ENCODE peak calls at places on chromosome 6, in five cellular contexts. One of them, this sample, is unnamed.

GRCh38 chr6:129677634-129678325 is 32.2 kb downstream of the ARHGAP18 start:
- DNase-seq in GM20000: no peak
- DNase-seq in brain microvascular endothelial cell: no peak
- DNase-seq in A549: no peak
- DNase-seq in cardiac muscle cell: no peak
- DNase-seq in this sample: no peak

GRCh38 chr6:164216839-164217238 is 802.3 kb downstream of the QKI start:
- DNase-seq in A549: no peak
- DNase-seq in GM20000: no peak
- DNase-seq in cardiac muscle cell: no peak
- DNase-seq in brain microvascular endothelial cell: no peak
- DNase-seq in this sample: no peak

GRCh38 chr6:38625191-38625590 is 14.5 kb downstream of the BTBD9 start:
- DNase-seq in A549: no peak
- DNase-seq in cardiac muscle cell: no peak
- DNase-seq in brain microvascular endothelial cell: no peak
- DNase-seq in GM20000: no peak
- DNase-seq in this sample: no peak

GRCh38 chr6:14945461-14946210 is 300.2 kb upstream of the JARID2 start:
- DNase-seq in GM20000: no peak
- DNase-seq in brain microvascular endothelial cell: no peak
- DNase-seq in A549: no peak
- DNase-seq in cardiac muscle cell: no peak
- DNase-seq in this sample: no peak

GRCh38 chr6:31356216-31356945 is 598 bp downstream of the HLA-B start:
- DNase-seq in brain microvascular endothelial cell: no peak
- DNase-seq in A549: no peak
- DNase-seq in GM20000: peak
- DNase-seq in cardiac muscle cell: no peak
- DNase-seq in this sample: no peak

GRCh38 chr6:143542915-143543314 is 31.4 kb upstream of the FUCA2 start:
- DNase-seq in brain microvascular endothelial cell: no peak
- DNase-seq in cardiac muscle cell: no peak
- DNase-seq in GM20000: no peak
- DNase-seq in A549: no peak
- DNase-seq in this sample: peak

GRCh38 chr6:4112366-4112765 is 23.0 kb downstream of the ECI2 start:
- DNase-seq in A549: no peak
- DNase-seq in brain microvascular endothelial cell: no peak
- DNase-seq in GM20000: no peak
- DNase-seq in cardiac muscle cell: no peak
- DNase-seq in this sample: no peak

GRCh38 chr6:159098636-159099106 is 53.9 kb upstream of the TAGAP start:
- DNase-seq in brain microvascular endothelial cell: no peak
- DNase-seq in GM20000: peak
- DNase-seq in A549: no peak
- DNase-seq in cardiac muscle cell: no peak
- DNase-seq in this sample: no peak

GRCh38 chr6:82996156-82996555 is 69.5 kb downstream of the UBE3D start:
- DNase-seq in cardiac muscle cell: no peak
- DNase-seq in A549: no peak
- DNase-seq in brain microvascular endothelial cell: no peak
- DNase-seq in GM20000: no peak
- DNase-seq in this sample: no peak

GRCh38 chr6:45930419-45931059 is 85.1 kb downstream of the CLIC5 start:
- DNase-seq in A549: peak
- DNase-seq in brain microvascular endothelial cell: peak
- DNase-seq in cardiac muscle cell: peak
- DNase-seq in GM20000: peak
- DNase-seq in this sample: peak

GRCh38 chr6:37137881-37138568 is 31.9 kb upstream of the PIM1 start:
- DNase-seq in brain microvascular endothelial cell: peak
- DNase-seq in A549: peak
- DNase-seq in cardiac muscle cell: no peak
- DNase-seq in GM20000: no peak
- DNase-seq in this sample: peak

GRCh38 chr6:89217308-89217999 is at the start of gene GABRR1:
- DNase-seq in A549: no peak
- DNase-seq in GM20000: no peak
- DNase-seq in cardiac muscle cell: no peak
- DNase-seq in brain microvascular endothelial cell: no peak
- DNase-seq in this sample: no peak

GRCh38 chr6:3748208-3748701 is 3.3 kb downstream of the PXDC1 start:
- DNase-seq in GM20000: peak
- DNase-seq in A549: peak
- DNase-seq in cardiac muscle cell: peak
- DNase-seq in brain microvascular endothelial cell: peak
- DNase-seq in this sample: peak

GRCh38 chr6:7143161-7143974 is 35.6 kb downstream of the RREB1 start:
- DNase-seq in cardiac muscle cell: no peak
- DNase-seq in A549: no peak
- DNase-seq in GM20000: no peak
- DNase-seq in brain microvascular endothelial cell: no peak
- DNase-seq in this sample: no peak

GRCh38 chr6:13915566-13916229 is 9.1 kb upstream of the RNF182 start:
- DNase-seq in A549: no peak
- DNase-seq in brain microvascular endothelial cell: no peak
- DNase-seq in GM20000: no peak
- DNase-seq in cardiac muscle cell: no peak
- DNase-seq in this sample: no peak

GRCh38 chr6:26532699-26533523 is 5.3 kb upstream of the HMGN4 start:
- DNase-seq in A549: no peak
- DNase-seq in brain microvascular endothelial cell: peak
- DNase-seq in GM20000: peak
- DNase-seq in cardiac muscle cell: peak
- DNase-seq in this sample: peak

GRCh38 chr6:101851911-101852310 is 458.4 kb downstream of the GRIK2 start:
- DNase-seq in GM20000: no peak
- DNase-seq in cardiac muscle cell: no peak
- DNase-seq in brain microvascular endothelial cell: no peak
- DNase-seq in A549: no peak
- DNase-seq in this sample: no peak

GRCh38 chr6:3349388-3350251 is 90.9 kb downstream of the PSMG4 start:
- DNase-seq in A549: no peak
- DNase-seq in cardiac muscle cell: no peak
- DNase-seq in brain microvascular endothelial cell: no peak
- DNase-seq in GM20000: no peak
- DNase-seq in this sample: no peak

GRCh38 chr6:2659882-2660281 is 90.8 kb downstream of the MYLK4 start:
- DNase-seq in A549: no peak
- DNase-seq in GM20000: no peak
- DNase-seq in cardiac muscle cell: no peak
- DNase-seq in brain microvascular endothelial cell: no peak
- DNase-seq in this sample: no peak

GRCh38 chr6:144619983-144620382 is 334.8 kb downstream of the UTRN start:
- DNase-seq in brain microvascular endothelial cell: no peak
- DNase-seq in A549: no peak
- DNase-seq in GM20000: no peak
- DNase-seq in cardiac muscle cell: no peak
- DNase-seq in this sample: no peak

GRCh38 chr6:108565893-108566292 is 5.2 kb downstream of the FOXO3 start:
- DNase-seq in brain microvascular endothelial cell: no peak
- DNase-seq in A549: no peak
- DNase-seq in cardiac muscle cell: no peak
- DNase-seq in GM20000: peak
- DNase-seq in this sample: peak

GRCh38 chr6:146914563-146915483 is 289.4 kb upstream of the STXBP5 start:
- DNase-seq in cardiac muscle cell: no peak
- DNase-seq in brain microvascular endothelial cell: peak
- DNase-seq in GM20000: no peak
- DNase-seq in A549: peak
- DNase-seq in this sample: peak

GRCh38 chr6:140062042-140063041 is 687.9 kb upstream of the CITED2 start:
- DNase-seq in cardiac muscle cell: no peak
- DNase-seq in A549: peak
- DNase-seq in brain microvascular endothelial cell: peak
- DNase-seq in GM20000: no peak
- DNase-seq in this sample: peak

GRCh38 chr6:107823047-107823557 is 1.0 kb downstream of the SCML4 start:
- DNase-seq in GM20000: no peak
- DNase-seq in brain microvascular endothelial cell: no peak
- DNase-seq in cardiac muscle cell: no peak
- DNase-seq in A549: no peak
- DNase-seq in this sample: no peak

GRCh38 chr6:154683756-154684523 is 49.3 kb upstream of the SCAF8 start:
- DNase-seq in cardiac muscle cell: no peak
- DNase-seq in brain microvascular endothelial cell: peak
- DNase-seq in A549: no peak
- DNase-seq in GM20000: peak
- DNase-seq in this sample: peak

GRCh38 chr6:44022296-44022661 is 105.0 kb downstream of the MRPL14 start:
- DNase-seq in GM20000: no peak
- DNase-seq in brain microvascular endothelial cell: no peak
- DNase-seq in cardiac muscle cell: no peak
- DNase-seq in A549: no peak
- DNase-seq in this sample: no peak

GRCh38 chr6:24504642-24505586 is 10.1 kb downstream of the ALDH5A1 start:
- DNase-seq in brain microvascular endothelial cell: no peak
- DNase-seq in A549: no peak
- DNase-seq in cardiac muscle cell: no peak
- DNase-seq in GM20000: no peak
- DNase-seq in this sample: no peak

GRCh38 chr6:116969211-116969863 is 92.3 kb downstream of the RFX6 start:
- DNase-seq in GM20000: peak
- DNase-seq in A549: peak
- DNase-seq in brain microvascular endothelial cell: peak
- DNase-seq in cardiac muscle cell: peak
- DNase-seq in this sample: peak
- TF ChIP-seq CTCF in GM20000: peak
- TF ChIP-seq CTCF in A549: peak
- TF ChIP-seq CTCF in brain microvascular endothelial cell: peak
- TF ChIP-seq CTCF in cardiac muscle cell: peak
- TF ChIP-seq CTCF in this sample: peak

GRCh38 chr6:41723936-41724637 is 11.3 kb downstream of the TFEB start:
- DNase-seq in cardiac muscle cell: no peak
- DNase-seq in brain microvascular endothelial cell: no peak
- DNase-seq in A549: no peak
- DNase-seq in GM20000: no peak
- DNase-seq in this sample: no peak

GRCh38 chr6:41727705-41728072 is 7.7 kb downstream of the TFEB start:
- DNase-seq in brain microvascular endothelial cell: no peak
- DNase-seq in cardiac muscle cell: no peak
- DNase-seq in GM20000: no peak
- DNase-seq in A549: no peak
- DNase-seq in this sample: no peak

GRCh38 chr6:41726876-41727275 is 8.5 kb downstream of the TFEB start:
- DNase-seq in A549: no peak
- DNase-seq in brain microvascular endothelial cell: no peak
- DNase-seq in cardiac muscle cell: no peak
- DNase-seq in GM20000: no peak
- DNase-seq in this sample: no peak

GRCh38 chr6:41723178-41723935 is 12.1 kb downstream of the TFEB start:
- DNase-seq in GM20000: peak
- DNase-seq in A549: peak
- DNase-seq in brain microvascular endothelial cell: peak
- DNase-seq in cardiac muscle cell: no peak
- DNase-seq in this sample: peak

DNA sequence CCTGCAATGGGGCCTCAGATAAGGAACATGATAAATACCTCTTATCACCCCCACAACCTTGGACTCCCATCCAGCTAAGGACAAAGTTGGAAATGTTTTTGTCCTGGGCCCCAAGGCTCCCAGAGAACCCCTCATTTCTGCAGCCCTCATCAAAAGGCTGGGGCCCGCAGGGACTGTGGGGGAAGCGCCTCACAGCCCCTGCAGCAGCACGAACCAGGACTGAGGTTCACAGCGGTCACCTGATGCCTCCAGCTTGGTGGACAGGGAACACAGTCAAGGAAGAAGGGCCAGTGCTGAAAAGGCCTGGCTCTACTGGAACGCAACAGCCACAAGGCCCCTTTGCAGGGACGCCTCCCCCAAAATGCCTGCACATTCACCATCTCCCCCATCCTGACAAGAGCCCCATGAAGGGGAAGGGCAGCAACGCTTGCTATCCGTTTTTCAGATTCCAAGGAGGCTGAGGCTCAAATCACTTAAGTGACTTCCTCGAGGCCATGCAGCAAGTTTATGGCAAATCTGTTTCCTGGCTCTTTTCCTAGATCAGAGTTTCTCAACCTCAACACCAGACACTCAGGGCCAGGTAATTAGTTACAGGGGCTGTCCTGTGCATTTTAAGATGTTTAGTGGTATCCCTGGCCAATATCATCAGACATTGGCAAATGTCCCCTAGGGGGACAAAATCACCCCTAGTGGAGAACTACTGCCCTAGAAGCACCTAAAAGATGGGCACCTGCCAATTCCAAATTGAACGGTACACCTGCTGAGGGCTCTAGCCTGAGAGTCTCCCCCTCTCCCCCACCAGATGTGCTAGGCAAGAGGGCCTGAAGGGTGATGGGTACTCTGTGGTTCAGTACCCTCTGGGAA is 10.5 kb downstream of the TFEB start:
- DNase-seq in cardiac muscle cell: peak
- DNase-seq in GM20000: no peak
- DNase-seq in A549: no peak
- DNase-seq in brain microvascular endothelial cell: no peak
- DNase-seq in this sample: no peak
- TF ChIP-seq CTCF in cardiac muscle cell: no peak
- TF ChIP-seq CTCF in GM20000: no peak
- TF ChIP-seq CTCF in A549: no peak
- TF ChIP-seq CTCF in brain microvascular endothelial cell: peak
- TF ChIP-seq CTCF in this sample: peak

GRCh38 chr6:138945354-138945753 is 42.7 kb downstream of the REPS1 start:
- DNase-seq in A549: peak
- DNase-seq in GM20000: no peak
- DNase-seq in brain microvascular endothelial cell: no peak
- DNase-seq in cardiac muscle cell: no peak
- DNase-seq in this sample: no peak
- TF ChIP-seq CTCF in A549: no peak
- TF ChIP-seq CTCF in GM20000: no peak
- TF ChIP-seq CTCF in brain microvascular endothelial cell: peak
- TF ChIP-seq CTCF in cardiac muscle cell: peak
- TF ChIP-seq CTCF in this sample: peak

GRCh38 chr6:123777554-123777953 is 26.1 kb upstream of the NKAIN2 start:
- DNase-seq in GM20000: no peak
- DNase-seq in brain microvascular endothelial cell: no peak
- DNase-seq in A549: no peak
- DNase-seq in cardiac muscle cell: no peak
- DNase-seq in this sample: no peak
- TF ChIP-seq CTCF in GM20000: no peak
- TF ChIP-seq CTCF in brain microvascular endothelial cell: peak
- TF ChIP-seq CTCF in A549: no peak
- TF ChIP-seq CTCF in cardiac muscle cell: peak
- TF ChIP-seq CTCF in this sample: no peak

DNA sequence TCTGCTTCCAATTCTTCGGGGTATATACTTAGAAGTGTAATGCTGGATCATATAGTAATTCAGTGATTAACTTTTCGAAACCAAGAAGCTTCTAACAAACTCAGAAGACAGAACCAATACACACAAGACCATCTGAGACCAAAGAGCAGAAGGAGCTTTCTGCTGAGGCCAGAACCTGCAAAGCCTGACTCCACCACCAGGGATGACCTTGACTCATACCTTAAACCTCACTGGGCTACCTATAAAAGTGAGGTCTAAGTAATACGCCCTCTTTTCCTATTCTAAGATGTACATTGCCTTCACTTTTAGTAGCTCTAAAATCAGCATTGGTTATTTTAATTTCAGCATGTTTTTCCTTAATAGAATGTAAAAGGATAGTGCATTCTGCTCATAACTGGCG is 84.8 kb downstream of the FOXF2 start:
- DNase-seq in cardiac muscle cell: no peak
- DNase-seq in brain microvascular endothelial cell: no peak
- DNase-seq in A549: no peak
- DNase-seq in GM20000: no peak
- DNase-seq in this sample: no peak
- TF ChIP-seq CTCF in cardiac muscle cell: no peak
- TF ChIP-seq CTCF in brain microvascular endothelial cell: peak
- TF ChIP-seq CTCF in A549: no peak
- TF ChIP-seq CTCF in GM20000: no peak
- TF ChIP-seq CTCF in this sample: peak